ENCODE peak calls at places on chromosomes 6 and 20, in seven cellular contexts. One of them, this sample, is unnamed.

GRCh38 chr6:26118999-26119398 is 31.8 kb downstream of the HFE start:
- DNase-seq in foreskin fibroblast: no peak
- DNase-seq in spleen: no peak
- DNase-seq in HepG2: peak; percentile 43
- DNase-seq in cardiac fibroblast: peak; percentile 61
- DNase-seq in heart left ventricle: no peak
- DNase-seq in GM13977: no peak
- DNase-seq in this sample: no peak

GRCh38 chr6:151412905-151413304 is 21.5 kb upstream of the ZBTB2 start:
- DNase-seq in heart left ventricle: no peak
- DNase-seq in cardiac fibroblast: no peak
- DNase-seq in GM13977: no peak
- DNase-seq in spleen: no peak
- DNase-seq in HepG2: no peak
- DNase-seq in foreskin fibroblast: no peak
- DNase-seq in this sample: no peak

GRCh38 chr6:10725716-10726115 is 2.8 kb downstream of the TMEM14C start:
- DNase-seq in cardiac fibroblast: no peak
- DNase-seq in GM13977: no peak
- DNase-seq in HepG2: no peak
- DNase-seq in foreskin fibroblast: no peak
- DNase-seq in spleen: no peak
- DNase-seq in heart left ventricle: no peak
- DNase-seq in this sample: no peak

GRCh38 chr20:7695622-7696021 is 244.6 kb downstream of the HAO1 start:
- DNase-seq in GM13977: no peak
- DNase-seq in spleen: no peak
- DNase-seq in HepG2: no peak
- DNase-seq in cardiac fibroblast: peak; percentile 58
- DNase-seq in foreskin fibroblast: peak; percentile 47
- DNase-seq in heart left ventricle: no peak
- DNase-seq in this sample: no peak

GRCh38 chr6:21595265-21595950 is 1.9 kb downstream of the SOX4 start:
- DNase-seq in cardiac fibroblast: peak; percentile 39
- DNase-seq in foreskin fibroblast: peak; percentile 52
- DNase-seq in spleen: peak; percentile 86
- DNase-seq in HepG2: no peak
- DNase-seq in GM13977: peak; percentile 61
- DNase-seq in heart left ventricle: peak; percentile 69
- DNase-seq in this sample: peak; percentile 22

GRCh38 chr6:10341605-10342004 is 73.3 kb downstream of the TFAP2A start:
- DNase-seq in cardiac fibroblast: no peak
- DNase-seq in GM13977: no peak
- DNase-seq in foreskin fibroblast: no peak
- DNase-seq in heart left ventricle: no peak
- DNase-seq in spleen: no peak
- DNase-seq in HepG2: no peak
- DNase-seq in this sample: no peak

GRCh38 chr6:87916446-87916845 is 131.2 kb upstream of the SPACA1 start:
- DNase-seq in spleen: no peak
- DNase-seq in HepG2: no peak
- DNase-seq in heart left ventricle: no peak
- DNase-seq in GM13977: no peak
- DNase-seq in foreskin fibroblast: no peak
- DNase-seq in cardiac fibroblast: no peak
- DNase-seq in this sample: no peak

GRCh38 chr20:4673371-4674001 is 48.2 kb upstream of the PRND start:
- DNase-seq in HepG2: no peak
- DNase-seq in heart left ventricle: no peak
- DNase-seq in GM13977: no peak
- DNase-seq in foreskin fibroblast: no peak
- DNase-seq in spleen: no peak
- DNase-seq in cardiac fibroblast: no peak
- DNase-seq in this sample: no peak

GRCh38 chr20:37228111-37228510 is 33.5 kb downstream of the GHRH start:
- DNase-seq in heart left ventricle: no peak
- DNase-seq in spleen: no peak
- DNase-seq in GM13977: no peak
- DNase-seq in HepG2: no peak
- DNase-seq in cardiac fibroblast: no peak
- DNase-seq in foreskin fibroblast: no peak
- DNase-seq in this sample: no peak

GRCh38 chr6:21885532-21886089 is 292.1 kb downstream of the SOX4 start:
- DNase-seq in foreskin fibroblast: peak; percentile 88
- DNase-seq in GM13977: no peak
- DNase-seq in HepG2: no peak
- DNase-seq in heart left ventricle: no peak
- DNase-seq in cardiac fibroblast: peak; percentile 89
- DNase-seq in spleen: no peak
- DNase-seq in this sample: peak; percentile 14

GRCh38 chr6:21586760-21587181 is 6.8 kb upstream of the SOX4 start:
- DNase-seq in spleen: no peak
- DNase-seq in cardiac fibroblast: no peak
- DNase-seq in heart left ventricle: no peak
- DNase-seq in HepG2: no peak
- DNase-seq in foreskin fibroblast: no peak
- DNase-seq in GM13977: no peak
- DNase-seq in this sample: no peak

GRCh38 chr6:1624071-1624847 is 14.5 kb downstream of the FOXC1 start:
- DNase-seq in spleen: no peak
- DNase-seq in cardiac fibroblast: no peak
- DNase-seq in heart left ventricle: no peak
- DNase-seq in foreskin fibroblast: no peak
- DNase-seq in GM13977: peak; percentile 76
- DNase-seq in HepG2: no peak
- DNase-seq in this sample: no peak

DNA sequence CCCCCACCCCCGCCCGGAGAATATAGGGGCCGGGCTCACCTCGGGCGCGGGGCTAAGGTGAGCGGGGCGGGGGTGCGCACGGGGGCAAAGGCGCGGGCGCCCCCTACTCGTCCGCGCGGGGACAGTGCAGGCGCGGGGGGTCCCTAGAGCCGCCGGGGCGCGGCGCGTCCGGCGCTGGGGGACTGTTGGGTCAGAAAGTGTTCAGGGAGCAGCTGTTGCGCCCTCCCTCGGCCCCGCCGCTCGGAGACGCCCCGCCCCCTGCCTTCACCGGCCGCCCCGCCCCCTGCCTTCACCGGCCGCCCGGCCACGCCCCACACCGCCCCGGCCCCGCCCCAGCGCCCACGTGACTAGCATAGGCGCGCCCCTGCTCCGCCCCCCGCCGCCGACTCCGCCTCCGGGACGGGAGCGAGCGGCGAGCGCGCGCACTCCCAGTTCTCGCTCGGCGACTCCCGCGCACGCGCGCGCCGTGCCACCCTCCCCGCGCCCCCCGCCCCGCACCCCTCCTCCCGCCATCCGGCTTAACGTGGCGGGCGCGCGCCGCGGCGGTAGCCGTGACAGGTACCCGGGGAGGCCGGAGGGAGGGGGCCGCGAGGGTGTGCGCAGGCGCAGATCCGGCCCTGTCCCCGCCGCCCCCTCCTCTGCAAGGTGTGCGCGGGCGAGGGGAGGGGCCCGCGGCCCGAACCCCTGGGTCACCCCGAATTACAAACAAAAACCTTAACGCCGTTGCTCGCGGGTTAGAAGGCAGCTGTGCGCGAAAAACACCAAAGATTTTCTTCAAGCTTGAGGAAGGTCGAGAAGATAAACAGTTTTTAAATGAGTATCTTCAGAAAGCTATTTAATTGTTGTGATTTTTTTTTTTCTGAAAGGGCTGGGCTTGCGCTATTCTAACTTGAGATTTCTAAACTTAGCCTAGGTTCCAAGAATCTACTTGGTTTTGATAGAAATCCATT is 704 bp upstream of the ZNF217 start:
- DNase-seq in HepG2: peak; percentile 89
- DNase-seq in cardiac fibroblast: peak; percentile 93
- DNase-seq in spleen: peak; percentile 99
- DNase-seq in heart left ventricle: peak; percentile 100
- DNase-seq in foreskin fibroblast: peak; percentile 97
- DNase-seq in GM13977: peak; percentile 91
- DNase-seq in this sample: peak; percentile 97
- TF ChIP-seq CTCF in HepG2: peak; percentile 88
- TF ChIP-seq CTCF in cardiac fibroblast: no peak
- TF ChIP-seq CTCF in spleen: no peak
- TF ChIP-seq CTCF in heart left ventricle: peak; percentile 51
- TF ChIP-seq CTCF in foreskin fibroblast: no peak
- TF ChIP-seq CTCF in GM13977: peak; percentile 55
- TF ChIP-seq CTCF in this sample: peak; percentile 45

GRCh38 chr6:77624468-77624867 is 28.4 kb upstream of the MEI4 start:
- DNase-seq in spleen: no peak
- DNase-seq in heart left ventricle: no peak
- DNase-seq in cardiac fibroblast: no peak
- DNase-seq in HepG2: no peak
- DNase-seq in GM13977: no peak
- DNase-seq in foreskin fibroblast: no peak
- DNase-seq in this sample: no peak

GRCh38 chr6:77620290-77620882 is 32.5 kb upstream of the MEI4 start:
- DNase-seq in GM13977: no peak
- DNase-seq in cardiac fibroblast: peak; percentile 16
- DNase-seq in heart left ventricle: no peak
- DNase-seq in HepG2: peak; percentile 8
- DNase-seq in foreskin fibroblast: no peak
- DNase-seq in spleen: no peak
- DNase-seq in this sample: peak; percentile 4

DNA sequence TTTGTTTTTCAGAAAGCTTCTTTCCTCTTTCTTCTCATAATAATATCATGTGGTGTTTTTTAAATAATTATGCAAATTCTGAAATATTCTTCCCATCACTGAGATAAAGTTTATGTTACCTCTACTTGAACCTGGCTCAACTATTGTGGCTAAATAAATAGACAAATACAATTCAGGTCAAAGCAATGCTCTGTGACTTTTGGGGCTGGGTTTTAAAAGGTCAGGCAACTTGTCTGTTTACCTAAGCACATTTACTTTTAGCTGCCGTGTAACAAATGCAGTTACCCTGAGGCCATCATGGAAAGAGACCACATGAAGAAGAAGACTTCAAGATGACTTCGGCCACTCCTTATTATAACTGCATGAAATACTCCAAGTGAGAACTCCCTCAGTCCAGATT is 33.7 kb upstream of the MEI4 start:
- DNase-seq in HepG2: no peak
- DNase-seq in foreskin fibroblast: no peak
- DNase-seq in heart left ventricle: no peak
- DNase-seq in cardiac fibroblast: no peak
- DNase-seq in GM13977: no peak
- DNase-seq in spleen: no peak
- DNase-seq in this sample: no peak
- TF ChIP-seq CTCF in HepG2: no peak
- TF ChIP-seq CTCF in foreskin fibroblast: no peak
- TF ChIP-seq CTCF in heart left ventricle: no peak
- TF ChIP-seq CTCF in cardiac fibroblast: no peak
- TF ChIP-seq CTCF in GM13977: no peak
- TF ChIP-seq CTCF in spleen: no peak
- TF ChIP-seq CTCF in this sample: no peak

DNA sequence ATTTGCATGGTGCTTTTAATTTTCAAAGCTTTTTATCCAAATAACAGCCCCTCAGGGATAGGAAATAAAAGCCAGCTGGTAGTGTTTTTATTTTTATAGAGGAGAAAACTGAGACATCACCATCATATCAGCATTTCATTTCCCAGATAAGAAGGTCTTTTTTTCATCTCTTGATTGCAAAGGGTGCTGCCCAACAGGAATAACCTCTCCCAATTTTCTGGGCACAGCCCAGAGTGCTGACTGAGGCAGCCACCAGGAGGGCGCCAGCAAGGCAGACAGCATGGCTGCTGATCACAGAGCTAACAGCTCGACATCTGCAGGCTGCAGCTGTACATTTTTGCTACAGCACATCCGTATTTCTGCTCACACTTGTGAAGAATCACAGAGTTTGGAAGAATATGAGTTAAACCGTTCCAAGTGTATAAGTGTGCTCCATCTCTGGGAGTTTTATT is 85.7 kb upstream of the C20orf144 start:
- DNase-seq in foreskin fibroblast: peak; percentile 18
- DNase-seq in HepG2: no peak
- DNase-seq in GM13977: no peak
- DNase-seq in heart left ventricle: no peak
- DNase-seq in spleen: no peak
- DNase-seq in cardiac fibroblast: no peak
- DNase-seq in this sample: no peak
- TF ChIP-seq CTCF in foreskin fibroblast: no peak
- TF ChIP-seq CTCF in HepG2: peak; percentile 25
- TF ChIP-seq CTCF in GM13977: peak; percentile 5
- TF ChIP-seq CTCF in heart left ventricle: no peak
- TF ChIP-seq CTCF in spleen: no peak
- TF ChIP-seq CTCF in cardiac fibroblast: no peak
- TF ChIP-seq CTCF in this sample: no peak

DNA sequence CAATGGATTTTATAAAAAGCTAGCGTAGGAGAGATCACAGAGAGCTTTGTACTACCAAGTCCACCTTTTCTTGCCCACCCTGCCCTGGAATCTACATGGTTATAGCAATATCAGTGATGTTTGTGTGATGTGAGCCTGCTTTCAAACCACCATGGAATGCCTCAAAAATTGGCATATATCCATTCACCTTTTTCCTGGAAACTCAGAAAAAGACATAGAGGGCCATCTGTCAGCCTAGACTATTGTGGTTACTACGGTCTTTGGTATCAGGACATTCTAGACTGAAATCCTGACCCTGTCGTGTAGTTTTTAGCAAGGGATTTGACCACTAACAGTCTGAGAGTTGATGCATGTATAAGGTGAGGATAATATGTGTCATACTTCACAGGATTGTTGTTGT is 239.6 kb downstream of the GRIK2 start:
- DNase-seq in HepG2: no peak
- DNase-seq in cardiac fibroblast: no peak
- DNase-seq in foreskin fibroblast: no peak
- DNase-seq in spleen: no peak
- DNase-seq in GM13977: no peak
- DNase-seq in heart left ventricle: no peak
- DNase-seq in this sample: no peak
- TF ChIP-seq CTCF in HepG2: no peak
- TF ChIP-seq CTCF in cardiac fibroblast: no peak
- TF ChIP-seq CTCF in foreskin fibroblast: no peak
- TF ChIP-seq CTCF in spleen: no peak
- TF ChIP-seq CTCF in GM13977: no peak
- TF ChIP-seq CTCF in heart left ventricle: no peak
- TF ChIP-seq CTCF in this sample: no peak

DNA sequence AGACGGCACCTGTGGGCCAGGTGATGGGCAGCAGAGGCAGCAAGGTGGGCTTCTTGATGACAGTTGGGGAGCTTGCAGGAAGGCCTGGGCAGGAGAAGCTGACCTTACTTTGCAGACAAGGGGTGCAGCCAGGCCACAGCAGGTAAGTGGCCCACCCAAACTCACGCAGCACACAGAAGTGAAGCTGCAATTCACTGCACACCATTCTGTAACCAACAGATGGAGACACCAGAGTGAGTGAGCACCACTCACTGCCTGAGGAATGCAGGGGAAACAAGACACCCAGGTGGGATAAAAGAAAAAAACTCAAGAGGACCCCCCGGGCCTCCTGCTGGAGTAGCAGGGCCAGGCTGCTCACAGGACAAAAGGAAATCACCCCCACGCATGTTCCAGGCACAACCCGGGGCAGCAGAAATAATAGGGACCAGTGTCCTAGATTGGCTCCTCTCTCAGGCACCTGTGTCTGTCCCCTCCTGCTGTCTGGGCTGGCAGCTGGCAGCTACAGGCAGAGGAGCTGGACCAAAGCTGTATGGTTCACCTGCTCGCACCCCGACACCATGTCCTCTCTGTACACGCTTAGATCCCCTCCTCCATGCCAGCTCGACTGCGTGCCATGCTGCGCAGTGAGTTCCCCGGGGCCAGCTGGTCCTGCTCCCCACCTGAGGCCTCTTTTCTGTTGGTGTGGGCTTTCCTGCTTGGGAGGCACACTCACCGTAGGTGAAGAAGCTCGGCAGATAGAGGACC is 4.9 kb downstream of the MTCH1 start:
- DNase-seq in HepG2: no peak
- DNase-seq in foreskin fibroblast: no peak
- DNase-seq in spleen: no peak
- DNase-seq in cardiac fibroblast: no peak
- DNase-seq in GM13977: no peak
- DNase-seq in heart left ventricle: no peak
- DNase-seq in this sample: no peak
- TF ChIP-seq CTCF in HepG2: peak; percentile 8
- TF ChIP-seq CTCF in foreskin fibroblast: no peak
- TF ChIP-seq CTCF in spleen: no peak
- TF ChIP-seq CTCF in cardiac fibroblast: no peak
- TF ChIP-seq CTCF in GM13977: peak; percentile 14
- TF ChIP-seq CTCF in heart left ventricle: no peak
- TF ChIP-seq CTCF in this sample: no peak